ENCODE peak calls at places on chromosomes 6 and 20, in ten cellular contexts. U is activated effector memory CD4-positive, alpha-beta T cell treated with Interleukin-2 at 50 U/mL for 16 hours; A is astrocyte; G is T-helper 17 cell; B is neural progenitor cell; Z is nephron progenitor cell; R is stimulated activated naive CD8-positive, alpha-beta T cell treated with anti-CD3 and anti-CD28 coated beads, Interleukin-15, Interleukin-2, amounts not matched to agents 100 U/mL and 50 U/mL, for 24 hours; T is NCI-H1417; Q is T-helper 2 cell; H is activated CD4-positive, alpha-beta T cell treated with anti-CD3 and anti-CD28 coated beads, Interleukin-2, amount 50 U/mL, for 48 hours. S is an unnamed sample.
A peak's percentile ranks its signal among the peaks of the same experiment; 100 is the strongest.

GRCh38 chr6:43807228-43808061 is 37.4 kb downstream of the VEGFA start:
- DNase-seq in T (no peak), Q (no peak), H (no peak), Z (no peak), B (peak; percentile 32), G (no peak), A (no peak), R (no peak), U (no peak), S (no peak)

GRCh38 chr6:170294813-170295518 is 4.1 kb upstream of the DLL1 start:
- DNase-seq in R (no peak), Z (no peak), T (peak; percentile 76), G (no peak), Q (no peak), B (no peak), U (no peak), A (no peak), H (no peak), S (no peak)

GRCh38 chr6:106422551-106422950 is 62.0 kb downstream of the CRYBG1 start:
- DNase-seq in U (no peak), A (no peak), B (no peak), Q (no peak), G (no peak), T (no peak), Z (no peak), H (no peak), R (no peak), S (no peak)

GRCh38 chr20:10963717-10964266 is 290.0 kb upstream of the JAG1 start:
- DNase-seq in R (no peak), Z (no peak), T (no peak), Q (no peak), G (no peak), A (no peak), B (no peak), H (no peak), U (no peak), S (no peak)

GRCh38 chr6:31246051-31246495 is 25.8 kb downstream of the HLA-C start:
- DNase-seq in T (no peak), B (no peak), Q (no peak), Z (peak; percentile 18), A (peak; percentile 64), U (no peak), H (no peak), R (no peak), G (no peak), S (peak; percentile 42)

GRCh38 chr20:56420028-56420427 is 8.0 kb downstream of the CASS4 start:
- DNase-seq in U (no peak), H (no peak), G (no peak), B (no peak), A (no peak), Q (no peak), T (no peak), R (no peak), Z (no peak), S (no peak)

GRCh38 chr6:108804976-108805375 is 43.2 kb upstream of the ARMC2 start:
- DNase-seq in Z (no peak), G (no peak), A (no peak), R (no peak), Q (no peak), B (no peak), U (no peak), H (no peak), T (no peak), S (no peak)

GRCh38 chr6:83226517-83226916 is 33.4 kb downstream of the RWDD2A start:
- DNase-seq in B (no peak), H (no peak), G (no peak), Q (no peak), T (no peak), U (no peak), Z (no peak), R (no peak), A (peak; percentile 2), S (no peak)